ENCODE peak calls at places on chromosomes 3 and 15, in nine cellular contexts. Q is fibroblast of the aortic adventitia; Z is MCF 10A; F is SJSA1; A is ELR; W is nephron progenitor cell; X is central memory CD8-positive, alpha-beta T cell; O is psoas muscle; Y is AML-193. V is an unnamed sample.

GRCh38 chr3:72492240-72492639 is 356.0 kb downstream of the SHQ1 start:
- DNase-seq in F (peak), Z (peak), Q (peak), W (no peak), O (peak), A (peak), X (no peak), Y (no peak), V (peak)

GRCh38 chr3:145857956-145858355 is 303.0 kb downstream of the PLOD2 start:
- DNase-seq in Q (no peak), Z (peak), O (no peak), F (no peak), X (no peak), W (no peak), Y (no peak), A (no peak), V (peak)

GRCh38 chr15:56765252-56765651 is 31.9 kb upstream of the ZNF280D start:
- DNase-seq in Z (peak), Y (no peak), O (no peak), Q (peak), X (no peak), W (no peak), A (peak), F (no peak), V (peak)

GRCh38 chr3:19688767-19689166 is 245.2 kb downstream of the EFHB start:
- DNase-seq in O (no peak), X (no peak), Q (no peak), Y (no peak), A (no peak), W (no peak), Z (peak), F (no peak), V (no peak)

GRCh38 chr3:98567646-98568280 is 25.6 kb downstream of the CPOX start:
- DNase-seq in A (no peak), O (no peak), X (no peak), W (no peak), F (no peak), Y (no peak), Z (no peak), Q (no peak), V (no peak)

GRCh38 chr3:153166206-153166605 is 4.2 kb downstream of the RAP2B start:
- DNase-seq in F (no peak), Y (peak), O (no peak), W (no peak), Q (peak), A (peak), X (no peak), Z (peak), V (no peak)

GRCh38 chr3:89216021-89216739 is 108.8 kb downstream of the EPHA3 start:
- DNase-seq in W (no peak), A (no peak), F (no peak), Z (no peak), O (no peak), Y (no peak), X (no peak), Q (no peak), V (no peak)

GRCh38 chr15:76339302-76340197 is 3.0 kb downstream of the ISL2 start:
- DNase-seq in Z (no peak), A (peak), Y (no peak), Q (peak), W (peak), F (no peak), X (no peak), O (no peak), V (no peak)

GRCh38 chr3:17182158-17182557 is 297.4 kb downstream of the PLCL2 start:
- DNase-seq in F (no peak), W (no peak), Z (no peak), X (no peak), O (no peak), Q (no peak), A (no peak), Y (no peak), V (no peak)

GRCh38 chr3:177772908-177773557 is 575.8 kb upstream of the TBL1XR1 start:
- DNase-seq in O (no peak), A (no peak), Z (no peak), Q (no peak), Y (no peak), X (no peak), W (no peak), F (no peak), V (no peak)

GRCh38 chr3:167626490-167626889 is 27.3 kb downstream of the WDR49 start:
- DNase-seq in F (no peak), O (no peak), Z (peak), X (no peak), A (no peak), W (no peak), Q (no peak), Y (no peak), V (peak)

GRCh38 chr15:50247819-50248650 is 17.5 kb downstream of the HDC start:
- DNase-seq in X (peak), Y (peak), O (no peak), F (no peak), W (no peak), A (peak), Z (no peak), Q (no peak), V (peak)

GRCh38 chr3:58577269-58577821 is at the start of gene FAM107A:
- DNase-seq in Q (peak), Z (no peak), Y (no peak), A (peak), W (no peak), F (no peak), X (no peak), O (no peak), V (peak)

GRCh38 chr3:138059261-138059660 is 49.3 kb downstream of the CLDN18 start:
- DNase-seq in F (no peak), W (no peak), Q (peak), A (no peak), Z (no peak), X (no peak), O (no peak), Y (no peak), V (no peak)

V was measured in renal cortical epithelial cell.